ENCODE peak calls at places on chromosomes 7 and 10, in four cellular contexts. One of them, this sample, is unnamed.

GRCh38 chr10:62323751-62324150 is 50.4 kb upstream of the ZNF365 start:
- DNase-seq in fibroblast of the aortic adventitia: peak; percentile 37
- DNase-seq in left ventricle myocardium inferior: no peak
- DNase-seq in colonic mucosa: no peak
- DNase-seq in this sample: no peak

GRCh38 chr7:133290676-133291332 is 37.9 kb downstream of the EXOC4 start:
- DNase-seq in colonic mucosa: no peak
- DNase-seq in left ventricle myocardium inferior: no peak
- DNase-seq in fibroblast of the aortic adventitia: peak; percentile 25
- DNase-seq in this sample: no peak

GRCh38 chr7:35630573-35630972 is 64.4 kb downstream of the HERPUD2 start:
- DNase-seq in colonic mucosa: no peak
- DNase-seq in left ventricle myocardium inferior: no peak
- DNase-seq in fibroblast of the aortic adventitia: peak; percentile 64
- DNase-seq in this sample: no peak

GRCh38 chr10:70753841-70754621 is 31.1 kb downstream of the TBATA start:
- DNase-seq in colonic mucosa: no peak
- DNase-seq in left ventricle myocardium inferior: no peak
- DNase-seq in fibroblast of the aortic adventitia: peak; percentile 54
- DNase-seq in this sample: no peak

GRCh38 chr10:68732651-68733050 is 11.6 kb downstream of the CCAR1 start:
- DNase-seq in fibroblast of the aortic adventitia: no peak
- DNase-seq in left ventricle myocardium inferior: no peak
- DNase-seq in colonic mucosa: no peak
- DNase-seq in this sample: no peak

GRCh38 chr7:107579881-107580715 is at the start of gene BCAP29:
- DNase-seq in fibroblast of the aortic adventitia: peak; percentile 43
- DNase-seq in left ventricle myocardium inferior: peak; percentile 84
- DNase-seq in colonic mucosa: peak; percentile 77
- DNase-seq in this sample: peak; percentile 86

GRCh38 chr7:20466425-20467125 is 135.9 kb downstream of the ITGB8 start:
- DNase-seq in left ventricle myocardium inferior: no peak
- DNase-seq in colonic mucosa: no peak
- DNase-seq in fibroblast of the aortic adventitia: no peak
- DNase-seq in this sample: no peak

GRCh38 chr10:122461367-122461728 is at the start of gene HTRA1:
- DNase-seq in left ventricle myocardium inferior: peak; percentile 86
- DNase-seq in colonic mucosa: peak; percentile 63
- DNase-seq in fibroblast of the aortic adventitia: peak; percentile 64
- DNase-seq in this sample: peak; percentile 44

GRCh38 chr10:131211556-131211955 is 100.0 kb downstream of the TCERG1L start:
- DNase-seq in left ventricle myocardium inferior: no peak
- DNase-seq in fibroblast of the aortic adventitia: no peak
- DNase-seq in colonic mucosa: no peak
- DNase-seq in this sample: no peak

GRCh38 chr10:74255800-74256422 is 104.9 kb downstream of the ADK start:
- DNase-seq in fibroblast of the aortic adventitia: no peak
- DNase-seq in left ventricle myocardium inferior: no peak
- DNase-seq in colonic mucosa: no peak
- DNase-seq in this sample: no peak

GRCh38 chr10:114908896-114909295 is 29.1 kb upstream of the TRUB1 start:
- DNase-seq in colonic mucosa: no peak
- DNase-seq in fibroblast of the aortic adventitia: peak; percentile 30
- DNase-seq in left ventricle myocardium inferior: no peak
- DNase-seq in this sample: no peak

GRCh38 chr10:44051584-44052385 is 333.1 kb downstream of the CXCL12 start:
- DNase-seq in fibroblast of the aortic adventitia: peak; percentile 66
- DNase-seq in colonic mucosa: no peak
- DNase-seq in left ventricle myocardium inferior: no peak
- DNase-seq in this sample: no peak

GRCh38 chr7:18225067-18225466 is 197.4 kb upstream of the PRPS1L1 start:
- DNase-seq in fibroblast of the aortic adventitia: no peak
- DNase-seq in left ventricle myocardium inferior: no peak
- DNase-seq in colonic mucosa: no peak
- DNase-seq in this sample: no peak

GRCh38 chr7:152664636-152665035 is 11.3 kb downstream of the XRCC2 start:
- DNase-seq in left ventricle myocardium inferior: no peak
- DNase-seq in fibroblast of the aortic adventitia: peak; percentile 29
- DNase-seq in colonic mucosa: no peak
- DNase-seq in this sample: no peak

GRCh38 chr7:123024989-123025758 is 29.7 kb upstream of the TAS2R16 start:
- DNase-seq in colonic mucosa: no peak
- DNase-seq in fibroblast of the aortic adventitia: peak; percentile 51
- DNase-seq in left ventricle myocardium inferior: no peak
- DNase-seq in this sample: no peak

GRCh38 chr10:114821915-114822770 is 563 bp downstream of the FHIP2A start:
- DNase-seq in fibroblast of the aortic adventitia: peak; percentile 18
- DNase-seq in colonic mucosa: peak; percentile 47
- DNase-seq in left ventricle myocardium inferior: peak; percentile 18
- DNase-seq in this sample: peak; percentile 59

GRCh38 chr7:108055541-108056135 is 52.7 kb upstream of the LAMB1 start:
- DNase-seq in colonic mucosa: no peak
- DNase-seq in fibroblast of the aortic adventitia: no peak
- DNase-seq in left ventricle myocardium inferior: no peak
- DNase-seq in this sample: no peak

GRCh38 chr7:96061844-96062243 is 260.1 kb downstream of the SLC25A13 start:
- DNase-seq in fibroblast of the aortic adventitia: peak; percentile 61
- DNase-seq in left ventricle myocardium inferior: no peak
- DNase-seq in colonic mucosa: no peak
- DNase-seq in this sample: no peak

GRCh38 chr7:1298938-1299885 is 66.5 kb downstream of the UNCX start:
- DNase-seq in left ventricle myocardium inferior: no peak
- DNase-seq in colonic mucosa: no peak
- DNase-seq in fibroblast of the aortic adventitia: no peak
- DNase-seq in this sample: no peak

GRCh38 chr7:15015545-15016314 is 113.2 kb upstream of the DGKB start:
- DNase-seq in colonic mucosa: peak; percentile 30
- DNase-seq in fibroblast of the aortic adventitia: peak; percentile 79
- DNase-seq in left ventricle myocardium inferior: no peak
- DNase-seq in this sample: peak; percentile 38